ENCODE peak calls at places on chromosomes 16 and 17, in five cellular contexts. E is stomach, M is hepatic stellate cell, X is thyroid gland, P is GM13976. H is an unnamed sample.

GRCh38 chr17:77332034-77332971 is 191.5 kb downstream of the SEC14L1 start:
- DNase-seq in E (peak; percentile 32), M (no peak), X (peak; percentile 73), P (peak; percentile 15), H (peak; percentile 76)

GRCh38 chr16:78973041-78973440 is 627.5 kb downstream of the MAF start:
- DNase-seq in E (no peak), M (no peak), X (no peak), P (no peak), H (no peak)

GRCh38 chr17:77608431-77608830 is 350.1 kb upstream of the TNRC6C start:
- DNase-seq in E (no peak), M (no peak), X (no peak), P (no peak), H (no peak)

GRCh38 chr16:2692948-2693651 is 10.8 kb downstream of the KCTD5 start:
- DNase-seq in E (peak; percentile 48), M (no peak), X (no peak), P (no peak), H (peak; percentile 72)

GRCh38 chr17:55612691-55613141 is 101.5 kb upstream of the SMIM36 start:
- DNase-seq in E (no peak), M (no peak), X (no peak), P (no peak), H (no peak)

GRCh38 chr16:68247400-68247799 is 2.2 kb downstream of the PLA2G15 start:
- DNase-seq in E (no peak), M (no peak), X (no peak), P (no peak), H (no peak)

GRCh38 chr16:75351183-75351582 is 82.1 kb downstream of the CFDP1 start:
- DNase-seq in E (no peak), M (peak; percentile 77), X (no peak), P (no peak), H (peak; percentile 89)

GRCh38 chr17:30091166-30091670 is 25.4 kb upstream of the NSRP1 start:
- DNase-seq in E (no peak), M (no peak), X (no peak), P (no peak), H (no peak)

GRCh38 chr17:30395398-30396022 is 16.8 kb downstream of the CPD start:
- DNase-seq in E (no peak), M (no peak), X (no peak), P (no peak), H (no peak)

GRCh38 chr17:8375738-8376259 is 705 bp downstream of the KRABD2 start:
- DNase-seq in E (no peak), M (no peak), X (peak; percentile 33), P (peak; percentile 46), H (no peak)

GRCh38 chr16:87207509-87207908 is 109.7 kb downstream of the C16orf95 start:
- DNase-seq in E (no peak), M (no peak), X (no peak), P (no peak), H (peak; percentile 70)

GRCh38 chr16:87955302-87956168 is 4.3 kb downstream of the BANP start:
- DNase-seq in E (no peak), M (no peak), X (no peak), P (no peak), H (no peak)